ENCODE peak calls at places on chromosomes 1 and 21, in six cellular contexts. E is neuronal stem cell, M is H7, C is lower lobe of right lung, O is GM12865, U is fibroblast of the aortic adventitia. J is an unnamed sample.

GRCh38 chr21:39238275-39238674 is 55.0 kb upstream of the PSMG1 start:
- DNase-seq in C (no peak), M (no peak), E (no peak), O (no peak), U (no peak), J (no peak)

GRCh38 chr1:113534130-113534817 is 144.0 kb downstream of the MAGI3 start:
- DNase-seq in E (no peak), U (peak; percentile 58), M (peak; percentile 8), C (no peak), O (no peak), J (peak; percentile 76)

GRCh38 chr1:180837025-180837424 is 75.7 kb upstream of the KIAA1614 start:
- DNase-seq in M (peak; percentile 29), O (no peak), U (no peak), C (no peak), E (peak; percentile 38), J (no peak)

GRCh38 chr1:73604739-73605138 is 593.2 kb downstream of the LRRIQ3 start:
- DNase-seq in O (no peak), U (no peak), C (no peak), E (no peak), M (no peak), J (no peak)

GRCh38 chr1:213921352-213922111 is 66.2 kb upstream of the PROX1 start:
- DNase-seq in E (no peak), O (no peak), U (no peak), M (no peak), C (no peak), J (no peak)

GRCh38 chr1:173451981-173452380 is 25.2 kb upstream of the PRDX6 start:
- DNase-seq in C (peak; percentile 54), M (no peak), O (no peak), E (no peak), U (peak; percentile 58), J (no peak)

GRCh38 chr1:75985827-75986226 is 53.6 kb upstream of the ASB17 start:
- DNase-seq in O (peak; percentile 94), C (no peak), M (no peak), E (no peak), U (peak; percentile 11), J (no peak)

GRCh38 chr1:165842363-165843129 is 15.1 kb downstream of the UCK2 start:
- DNase-seq in O (peak; percentile 78), U (peak; percentile 44), E (no peak), M (no peak), C (no peak), J (peak; percentile 63)

GRCh38 chr1:40592107-40592773 is 60.8 kb downstream of the ZNF684 start:
- DNase-seq in U (peak; percentile 42), C (no peak), M (no peak), E (no peak), O (peak; percentile 21), J (no peak)

GRCh38 chr1:155983191-155984023 is 5.1 kb upstream of the ARHGEF2 start:
- DNase-seq in M (peak; percentile 57), O (peak; percentile 67), U (peak; percentile 100), C (no peak), E (no peak), J (peak; percentile 99)

GRCh38 chr21:25496825-25497482 is 110.3 kb downstream of the MRPL39 start:
- DNase-seq in U (peak; percentile 78), E (no peak), C (no peak), M (no peak), O (peak; percentile 32), J (peak; percentile 11)

GRCh38 chr1:201461783-201462441 is 7.1 kb downstream of the PHLDA3 start:
- DNase-seq in E (no peak), U (peak; percentile 98), C (peak; percentile 86), O (no peak), M (no peak), J (peak; percentile 98)

GRCh38 chr1:97996880-97997279 is 76.0 kb upstream of the DPYD start:
- DNase-seq in O (no peak), M (no peak), U (no peak), C (no peak), E (no peak), J (peak; percentile 15)

GRCh38 chr1:178165196-178165595 is 71.3 kb downstream of the RASAL2 start:
- DNase-seq in U (no peak), C (no peak), M (no peak), O (no peak), E (no peak), J (no peak)

GRCh38 chr1:225877570-225877969 is 4.6 kb downstream of the TMEM63A start:
- DNase-seq in E (peak; percentile 46), M (peak; percentile 82), U (peak; percentile 55), O (peak; percentile 32), C (peak; percentile 54), J (peak; percentile 42)

GRCh38 chr1:207985996-207986395 is 75.1 kb upstream of the CD34 start:
- DNase-seq in O (no peak), U (no peak), E (no peak), C (no peak), M (no peak), J (no peak)

GRCh38 chr1:84078108-84078823 is 65.8 kb upstream of the PRKACB start:
- DNase-seq in C (no peak), O (peak; percentile 14), E (no peak), M (no peak), U (peak; percentile 34), J (no peak)

GRCh38 chr1:152034654-152035405 is 2.0 kb downstream of the S100A11 start:
- DNase-seq in C (no peak), E (peak; percentile 56), M (peak; percentile 81), U (peak; percentile 76), O (peak; percentile 79), J (peak; percentile 61)

GRCh38 chr1:182397653-182398388 is 2.6 kb downstream of the TEDDM1 start:
- DNase-seq in C (peak; percentile 55), U (peak; percentile 4), E (no peak), M (no peak), O (no peak), J (no peak)

GRCh38 chr1:115677172-115677542 is 35.4 kb downstream of the VANGL1 start:
- DNase-seq in C (no peak), M (no peak), E (peak; percentile 79), O (peak; percentile 55), U (no peak), J (no peak)

GRCh38 chr1:210250998-210251679 is 18.5 kb downstream of the SERTAD4 start:
- DNase-seq in M (peak; percentile 92), U (no peak), E (peak; percentile 67), O (peak; percentile 29), C (peak; percentile 62), J (peak; percentile 68)

GRCh38 chr1:151815716-151816327 is 10.6 kb upstream of the LINGO4 start:
- DNase-seq in C (no peak), E (no peak), O (no peak), U (no peak), M (no peak), J (no peak)

GRCh38 chr1:16146888-16147614 is 8.8 kb downstream of the EPHA2 start:
- DNase-seq in O (no peak), E (no peak), C (no peak), M (no peak), U (peak; percentile 75), J (peak; percentile 51)

GRCh38 chr1:16145030-16145987 is 10.6 kb downstream of the EPHA2 start:
- DNase-seq in E (no peak), O (no peak), U (peak; percentile 87), C (peak; percentile 94), M (peak; percentile 88), J (peak; percentile 96)

GRCh38 chr1:16144325-16145029 is 11.4 kb downstream of the EPHA2 start:
- DNase-seq in O (no peak), M (no peak), E (no peak), U (no peak), C (no peak), J (no peak)

GRCh38 chr1:16147615-16147926 is 8.3 kb downstream of the EPHA2 start:
- DNase-seq in M (no peak), O (no peak), E (no peak), C (no peak), U (no peak), J (no peak)

GRCh38 chr1:16145988-16146887 is 9.6 kb downstream of the EPHA2 start:
- DNase-seq in E (peak; percentile 90), O (peak; percentile 29), M (peak; percentile 98), C (peak; percentile 74), U (peak; percentile 82), J (peak; percentile 89)
- H3K4me3 ChIP-seq in E (no peak overlapping the region), O (no peak overlapping the region), M (peak overlapping the region; percentile 4), C (peak overlapping the region; percentile 45), U (peak overlapping the region; percentile 53), J (no peak overlapping the region)

DNA sequence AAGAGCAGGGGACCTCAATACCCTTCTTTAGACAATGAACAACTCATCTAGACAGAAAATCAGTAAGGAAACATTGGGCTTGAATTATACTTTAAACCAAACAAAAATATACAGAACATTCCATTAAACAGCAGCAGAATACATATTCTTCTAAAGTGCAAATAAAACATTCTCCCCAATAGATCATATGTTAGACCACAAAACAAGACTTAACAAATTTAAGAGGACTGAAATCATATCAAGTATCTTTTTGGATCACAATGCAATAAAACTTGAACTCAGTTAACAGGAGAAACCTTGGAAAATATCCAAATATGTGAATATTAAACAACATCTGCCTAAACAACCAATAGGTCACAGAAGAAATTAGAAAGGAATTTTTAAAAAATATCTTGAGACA is 47.7 kb upstream of the HP1BP3 start:
- DNase-seq in E (no peak), M (no peak), O (no peak), U (no peak), C (no peak), J (no peak)
- H3K4me3 ChIP-seq in E (no peak overlapping the region), M (no peak overlapping the region), O (no peak overlapping the region), U (no peak overlapping the region), C (no peak overlapping the region), J (no peak overlapping the region)

DNA sequence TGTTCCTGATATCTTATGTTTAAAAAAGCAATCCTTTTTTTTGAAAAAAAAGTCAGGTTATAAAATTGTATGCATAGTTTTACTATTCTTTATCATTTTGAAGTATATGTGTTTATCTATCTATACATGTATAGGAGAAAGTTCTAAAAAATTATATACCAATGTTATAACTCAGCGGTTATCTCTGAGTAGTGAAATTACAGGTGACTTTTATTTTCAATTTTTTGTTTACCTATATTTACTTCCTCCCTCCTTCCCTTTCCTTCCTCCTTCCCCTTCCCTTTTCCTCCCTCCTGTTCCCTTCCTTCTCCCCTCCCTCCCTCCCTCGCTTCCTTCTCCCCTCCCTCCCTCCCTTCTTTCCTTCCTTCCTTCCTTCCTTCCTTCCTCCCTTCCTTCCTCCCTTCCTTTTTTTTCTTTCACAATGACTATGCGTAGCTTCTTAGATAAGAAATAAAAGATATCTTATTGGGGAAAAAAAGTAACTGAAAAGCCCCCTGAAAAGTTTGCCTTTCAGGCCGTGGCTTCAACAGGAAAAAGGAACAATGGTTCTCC is 77.1 kb downstream of the ABCA4 start:
- DNase-seq in O (no peak), M (no peak), C (no peak), U (no peak), E (no peak), J (no peak)
- H3K4me3 ChIP-seq in O (no peak overlapping the region), M (no peak overlapping the region), C (no peak overlapping the region), U (no peak overlapping the region), E (no peak overlapping the region), J (no peak overlapping the region)

DNA sequence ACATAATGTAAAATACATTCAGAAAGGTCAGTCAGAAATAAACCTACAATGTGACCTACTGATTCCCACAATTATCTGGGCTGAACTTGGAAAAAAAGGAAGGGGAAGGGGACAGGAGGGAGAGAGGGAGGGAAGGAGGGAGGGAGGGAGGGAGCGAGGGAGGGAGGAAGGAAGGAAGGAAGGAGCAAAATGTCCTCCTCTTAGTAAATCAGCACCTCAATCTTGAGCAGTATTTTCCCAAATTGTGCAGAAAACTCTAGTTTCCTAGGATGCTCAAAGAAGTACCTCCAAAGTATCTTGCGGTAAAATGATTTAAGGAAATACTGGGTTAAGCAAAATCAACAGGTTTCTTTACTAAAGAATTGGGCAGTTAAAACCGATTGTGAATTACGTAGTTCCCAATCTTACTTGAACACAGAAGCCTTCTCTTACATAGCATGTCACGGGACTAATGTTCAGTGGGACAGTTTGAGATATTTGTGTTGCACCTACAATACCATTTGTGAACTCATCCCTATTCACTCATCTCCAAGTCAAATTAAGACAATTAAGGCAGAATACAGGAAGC is 51.0 kb upstream of the ASPM start:
- DNase-seq in E (no peak), C (no peak), O (no peak), U (peak; percentile 28), M (no peak), J (no peak)
- H3K4me3 ChIP-seq in E (no peak overlapping the region), C (peak overlapping the region; percentile 78), O (peak overlapping the region; percentile 48), U (peak overlapping the region; percentile 89), M (no peak overlapping the region), J (peak overlapping the region; percentile 91)

J was measured in MG63.